ENCODE peak calls at places on chromosomes 3 and 15, in eight cellular contexts. H is breast epithelium, K is BJ, N is adrenal gland, Y is AG04450, R is fibroblast of mammary gland, M is bronchial epithelial cell, W is cardiac muscle cell. T is an unnamed sample.

GRCh38 chr3:186665484-186666188 is at the start of gene HRG:
- DNase-seq in R (no peak), N (no peak), K (no peak), Y (no peak), H (no peak), M (no peak), W (no peak), T (no peak)

GRCh38 chr15:81792646-81793045 is 253.2 kb downstream of the MEX3B start:
- DNase-seq in N (no peak), R (no peak), Y (no peak), K (no peak), M (no peak), W (no peak), H (no peak), T (no peak)

GRCh38 chr3:49903451-49904424 is at the start of gene MST1R:
- DNase-seq in K (no peak), Y (no peak), R (peak), W (peak), H (peak), M (peak), N (no peak), T (no peak)

GRCh38 chr15:87747106-87747505 is 509.4 kb downstream of the NTRK3 start:
- DNase-seq in Y (no peak), R (no peak), H (no peak), N (no peak), M (no peak), W (no peak), K (no peak), T (peak)

GRCh38 chr3:138875754-138876664 is 41.3 kb upstream of the PIK3CB start:
- DNase-seq in Y (no peak), N (no peak), W (peak), R (no peak), M (no peak), H (no peak), K (no peak), T (no peak)

GRCh38 chr3:196235452-196236122 is 19.3 kb downstream of the SLC51A start:
- DNase-seq in K (no peak), M (no peak), H (no peak), W (no peak), R (peak), Y (no peak), N (no peak), T (peak)

GRCh38 chr3:61864886-61865285 is 303.5 kb downstream of the PTPRG start:
- DNase-seq in H (no peak), R (no peak), Y (no peak), K (no peak), W (no peak), M (no peak), N (no peak), T (peak)

GRCh38 chr3:187743195-187744141 is 1.8 kb downstream of the BCL6 start:
- DNase-seq in Y (no peak), K (no peak), W (peak), N (peak), R (peak), M (no peak), H (peak), T (peak)

GRCh38 chr15:34618073-34618472 is 34.6 kb upstream of the GOLGA8B start:
- DNase-seq in K (no peak), Y (no peak), R (no peak), H (no peak), N (no peak), W (no peak), M (no peak), T (no peak)

GRCh38 chr3:127630811-127631714 is 2.1 kb downstream of the PODXL2 start:
- DNase-seq in H (no peak), W (no peak), M (no peak), N (no peak), K (no peak), Y (no peak), R (no peak), T (no peak)

GRCh38 chr3:172087827-172088580 is 48.6 kb downstream of the FNDC3B start:
- DNase-seq in K (no peak), Y (no peak), M (peak), N (no peak), R (no peak), H (no peak), W (no peak), T (no peak)

GRCh38 chr15:98952381-98952803 is 55.2 kb downstream of the PGPEP1L start:
- DNase-seq in Y (no peak), R (no peak), K (no peak), M (no peak), W (no peak), N (no peak), H (no peak), T (no peak)

GRCh38 chr3:128493221-128494151 is 485 bp upstream of the GATA2 start:
- DNase-seq in R (no peak), Y (no peak), K (no peak), N (peak), H (no peak), M (no peak), W (no peak), T (no peak)

GRCh38 chr15:74431645-74432044 is 2.1 kb downstream of the SEMA7A start:
- DNase-seq in Y (no peak), M (no peak), W (no peak), H (no peak), K (no peak), N (no peak), R (no peak), T (no peak)

GRCh38 chr15:52080031-52080430 is 32.5 kb downstream of the BCL2L10 start:
- DNase-seq in H (no peak), R (no peak), M (peak), K (no peak), N (no peak), W (peak), Y (no peak), T (no peak)

GRCh38 chr15:39184701-39185390 is 396.0 kb upstream of the THBS1 start:
- DNase-seq in M (peak), N (no peak), W (no peak), K (no peak), Y (no peak), H (no peak), R (no peak), T (no peak)

GRCh38 chr3:138673641-138674040 is 65.1 kb downstream of the FAIM start:
- DNase-seq in N (no peak), R (peak), K (no peak), H (no peak), Y (no peak), M (peak), W (peak), T (peak)

GRCh38 chr3:80244390-80244789 is 476.6 kb upstream of the ROBO1 start:
- DNase-seq in W (peak), H (no peak), R (peak), K (peak), N (no peak), Y (peak), M (peak), T (no peak)

GRCh38 chr15:73908822-73909122 is 17.5 kb upstream of the LOXL1 start:
- DNase-seq in W (no peak), K (no peak), Y (no peak), H (no peak), M (no peak), R (no peak), N (no peak), T (no peak)

GRCh38 chr15:47514251-47514652 is 203.1 kb upstream of the SEMA6D start:
- DNase-seq in R (peak), Y (no peak), K (no peak), N (no peak), M (peak), W (peak), H (no peak), T (peak)

GRCh38 chr3:59483191-59483590 is 433.4 kb upstream of the CFAP20DC start:
- DNase-seq in R (no peak), M (no peak), N (no peak), K (no peak), H (no peak), Y (no peak), W (no peak), T (no peak)

GRCh38 chr3:195458188-195458800 is 15.5 kb upstream of the ACAP2 start:
- DNase-seq in W (peak), M (no peak), Y (no peak), H (no peak), N (no peak), K (no peak), R (no peak), T (no peak)

GRCh38 chr3:141114816-141115458 is 63.8 kb downstream of the SPSB4 start:
- DNase-seq in N (no peak), Y (no peak), M (no peak), H (no peak), W (no peak), R (no peak), K (no peak), T (no peak)

GRCh38 chr3:116085456-116085855 is 359.8 kb downstream of the LSAMP start:
- DNase-seq in R (peak), H (no peak), W (no peak), K (no peak), Y (no peak), N (no peak), M (no peak), T (peak)

GRCh38 chr3:179027326-179027900 is 44.2 kb downstream of the ZMAT3 start:
- DNase-seq in Y (no peak), W (peak), N (no peak), H (no peak), M (no peak), R (peak), K (no peak), T (peak)

GRCh38 chr15:68578960-68579935 is at the start of gene CORO2B:
- DNase-seq in R (peak), K (no peak), M (no peak), W (peak), H (no peak), N (no peak), Y (no peak), T (peak)

GRCh38 chr3:72892081-72892763 is 4.4 kb downstream of the GXYLT2 start:
- DNase-seq in W (peak), K (peak), R (peak), Y (peak), N (no peak), M (peak), H (no peak), T (peak)

GRCh38 chr3:43863966-43864933 is 173.5 kb downstream of the ABHD5 start:
- DNase-seq in M (no peak), H (no peak), Y (no peak), K (no peak), W (no peak), R (no peak), N (no peak), T (no peak)

GRCh38 chr3:39000008-39000450 is 51.7 kb downstream of the SCN11A start:
- DNase-seq in R (peak), H (no peak), K (peak), N (no peak), M (peak), Y (peak), W (peak), T (peak)

GRCh38 chr3:45240292-45240691 is 14.2 kb upstream of the TMEM158 start:
- DNase-seq in K (no peak), W (no peak), M (no peak), Y (no peak), H (no peak), N (no peak), R (no peak), T (no peak)

GRCh38 chr3:33456756-33457155 is 16.6 kb upstream of the UBP1 start:
- DNase-seq in K (no peak), W (no peak), Y (no peak), N (no peak), M (no peak), R (no peak), H (no peak), T (no peak)

GRCh38 chr15:85024509-85025336 is 43.1 kb downstream of the PDE8A start:
- DNase-seq in R (peak), W (peak), Y (no peak), K (no peak), M (peak), H (no peak), N (peak), T (peak)

GRCh38 chr3:195143221-195143620 is 127.7 kb downstream of the XXYLT1 start:
- DNase-seq in H (no peak), K (no peak), W (no peak), N (no peak), R (peak), Y (no peak), M (no peak), T (peak)

DNA sequence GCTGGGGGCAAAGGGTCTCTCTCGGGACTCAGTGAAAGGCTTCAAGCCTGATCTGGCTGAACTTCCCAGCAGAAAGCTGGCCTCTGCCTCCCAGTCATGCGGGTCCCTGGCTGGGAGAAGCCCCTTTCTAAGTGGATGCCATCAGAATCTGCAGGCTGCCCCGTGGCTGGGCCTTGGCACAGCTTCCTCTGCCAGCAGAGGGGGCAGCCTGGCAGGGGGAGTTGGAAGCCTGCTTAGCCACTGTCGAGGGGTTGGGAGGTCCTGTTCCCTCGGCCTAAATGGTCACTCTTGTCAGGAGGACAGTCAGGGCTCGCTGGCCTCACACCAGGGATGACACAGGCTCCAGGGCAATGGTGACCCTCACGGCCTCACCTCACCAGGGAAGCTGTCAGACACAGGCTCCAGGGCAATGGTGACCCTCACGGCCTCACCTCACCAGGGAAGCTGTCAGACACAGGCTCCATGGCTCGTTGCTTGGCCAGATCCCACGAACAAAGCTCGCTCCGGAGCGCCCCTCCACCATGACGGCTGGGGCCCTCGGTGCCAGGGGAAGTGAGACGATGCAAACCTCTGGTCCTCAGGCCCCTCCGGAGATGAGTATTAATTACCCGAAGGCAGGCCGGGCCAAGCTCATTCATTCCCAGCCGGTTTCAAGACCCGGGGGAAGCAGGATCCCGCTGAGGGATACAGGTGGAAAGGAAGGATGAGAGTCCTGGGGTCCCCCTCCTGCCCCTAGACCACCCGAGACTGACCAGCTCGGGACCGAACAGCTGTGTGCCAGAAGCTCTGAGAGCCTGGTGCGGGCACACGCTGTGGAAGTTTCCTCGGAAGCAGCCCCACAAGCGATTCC is 151.0 kb downstream of the CHSY1 start:
- DNase-seq in N (no peak), R (no peak), M (no peak), Y (no peak), K (no peak), W (no peak), H (no peak), T (no peak)
- TF ChIP-seq CTCF in N (no peak), R (no peak), M (no peak), Y (no peak), K (no peak), W (no peak), H (no peak), T (no peak)

DNA sequence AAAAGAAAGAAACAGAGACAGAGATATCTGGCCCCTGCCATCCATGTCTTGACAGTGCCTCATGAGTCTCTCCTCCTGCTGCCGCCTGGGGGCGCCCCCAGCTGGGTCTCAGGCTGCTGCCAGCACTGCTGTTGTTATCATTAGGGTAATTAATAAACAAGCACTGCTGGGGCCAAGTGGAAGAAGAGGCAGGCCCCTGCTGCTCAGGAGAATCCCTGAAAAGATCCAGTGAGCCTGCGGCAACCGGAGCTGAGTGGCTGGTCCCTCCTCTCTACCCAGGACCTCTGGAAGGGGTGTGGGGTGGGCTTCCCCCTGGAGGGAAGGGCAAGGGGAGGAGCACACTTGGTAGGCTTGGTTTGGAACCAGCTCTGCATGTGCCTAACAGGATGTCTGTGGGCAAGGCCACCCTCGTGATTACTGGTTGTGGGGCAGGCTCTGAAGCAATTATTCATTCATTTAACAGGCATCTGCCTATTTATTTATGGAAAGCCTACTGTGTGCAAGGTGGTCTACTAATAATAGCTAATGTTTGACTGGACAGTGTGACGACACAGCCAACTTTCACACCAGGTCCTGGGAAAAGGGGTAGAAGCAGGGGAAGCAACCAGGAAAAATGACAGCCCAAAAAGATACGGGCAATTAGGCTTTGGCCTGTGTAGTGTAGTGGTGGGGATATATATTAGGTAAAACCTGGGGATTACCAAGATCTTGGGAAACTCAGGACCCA is 1.2 kb upstream of the TYRO3 start:
- DNase-seq in K (peak), H (no peak), W (peak), R (peak), N (peak), M (peak), Y (peak), T (peak)
- H3K4me3 ChIP-seq in K (no peak), H (peak), W (no peak), R (peak), N (no peak), M (no peak), Y (peak), T (peak)

GRCh38 chr15:49832421-49832980 is 211.7 kb downstream of the DTWD1 start:
- DNase-seq in N (peak), H (no peak), Y (no peak), W (no peak), K (no peak), R (peak), M (peak), T (peak)
- TF ChIP-seq CTCF in N (no peak), H (no peak), Y (peak), W (peak), K (peak), R (peak), M (peak), T (peak)

GRCh38 chr3:98130421-98130820 is at the start of gene OR5H1:
- DNase-seq in H (no peak), K (no peak), M (no peak), R (no peak), W (no peak), N (no peak), Y (no peak), T (no peak)
- H3K4me3 ChIP-seq in H (no peak), K (no peak), M (no peak), R (no peak), W (no peak), N (no peak), Y (no peak), T (no peak)

GRCh38 chr3:176208915-176209314 is 988.4 kb downstream of the TBL1XR1 start:
- DNase-seq in W (no peak), Y (no peak), M (no peak), N (no peak), K (no peak), R (no peak), H (no peak), T (no peak)
- TF ChIP-seq CTCF in W (no peak), Y (no peak), M (no peak), N (no peak), K (no peak), R (no peak), H (no peak), T (no peak)

T was measured in AG10803.